ENCODE peak calls at places on chromosomes 2 and 18, in six cellular contexts. One of them, this sample, is unnamed.

GRCh38 chr2:219736196-219736595 is 108.8 kb downstream of the SLC4A3 start:
- DNase-seq in GM23338: peak; percentile 87
- DNase-seq in Panc1: peak; percentile 15
- DNase-seq in HepG2: peak; percentile 51
- DNase-seq in HCT116: peak; percentile 44
- DNase-seq in SK-N-SH: peak; percentile 49
- DNase-seq in this sample: no peak

GRCh38 chr18:32378705-32379104 is 92.0 kb downstream of the GAREM1 start:
- DNase-seq in HepG2: peak; percentile 66
- DNase-seq in GM23338: no peak
- DNase-seq in HCT116: no peak
- DNase-seq in SK-N-SH: no peak
- DNase-seq in Panc1: no peak
- DNase-seq in this sample: no peak

GRCh38 chr2:233217892-233218377 is 33.5 kb upstream of the ATG16L1 start:
- DNase-seq in SK-N-SH: no peak
- DNase-seq in HepG2: no peak
- DNase-seq in Panc1: no peak
- DNase-seq in GM23338: no peak
- DNase-seq in HCT116: no peak
- DNase-seq in this sample: peak; percentile 25

GRCh38 chr2:46935071-46935470 is 19.5 kb upstream of the MCFD2 start:
- DNase-seq in Panc1: no peak
- DNase-seq in SK-N-SH: no peak
- DNase-seq in GM23338: no peak
- DNase-seq in HCT116: no peak
- DNase-seq in HepG2: no peak
- DNase-seq in this sample: no peak

GRCh38 chr2:167134381-167135072 is 246.2 kb downstream of the XIRP2 start:
- DNase-seq in GM23338: no peak
- DNase-seq in HepG2: peak; percentile 12
- DNase-seq in Panc1: peak; percentile 61
- DNase-seq in HCT116: no peak
- DNase-seq in SK-N-SH: no peak
- DNase-seq in this sample: no peak

GRCh38 chr2:217061916-217062315 is 202.1 kb upstream of the TNP1 start:
- DNase-seq in SK-N-SH: no peak
- DNase-seq in Panc1: no peak
- DNase-seq in HepG2: no peak
- DNase-seq in HCT116: no peak
- DNase-seq in GM23338: no peak
- DNase-seq in this sample: no peak

GRCh38 chr18:9348079-9348671 is 13.6 kb downstream of the TWSG1 start:
- DNase-seq in HCT116: no peak
- DNase-seq in SK-N-SH: no peak
- DNase-seq in HepG2: no peak
- DNase-seq in Panc1: no peak
- DNase-seq in GM23338: no peak
- DNase-seq in this sample: no peak

GRCh38 chr2:74425523-74425922 is 4.0 kb downstream of the WDR54 start:
- DNase-seq in SK-N-SH: peak; percentile 8
- DNase-seq in HCT116: no peak
- DNase-seq in HepG2: peak; percentile 68
- DNase-seq in Panc1: no peak
- DNase-seq in GM23338: no peak
- DNase-seq in this sample: no peak

GRCh38 chr18:7370812-7371211 is 139.9 kb downstream of the LRRC30 start:
- DNase-seq in GM23338: no peak
- DNase-seq in HCT116: no peak
- DNase-seq in Panc1: no peak
- DNase-seq in HepG2: no peak
- DNase-seq in SK-N-SH: no peak
- DNase-seq in this sample: no peak

GRCh38 chr2:188364033-188364432 is 72.4 kb downstream of the GULP1 start:
- DNase-seq in HepG2: no peak
- DNase-seq in HCT116: no peak
- DNase-seq in GM23338: no peak
- DNase-seq in Panc1: no peak
- DNase-seq in SK-N-SH: no peak
- DNase-seq in this sample: no peak

GRCh38 chr2:3025261-3025660 is 352.4 kb downstream of the EIPR1 start:
- DNase-seq in HCT116: no peak
- DNase-seq in Panc1: no peak
- DNase-seq in HepG2: no peak
- DNase-seq in GM23338: no peak
- DNase-seq in SK-N-SH: no peak
- DNase-seq in this sample: no peak

GRCh38 chr2:15038373-15039364 is 406.2 kb downstream of the LRATD1 start:
- DNase-seq in HCT116: no peak
- DNase-seq in Panc1: no peak
- DNase-seq in SK-N-SH: no peak
- DNase-seq in GM23338: no peak
- DNase-seq in HepG2: no peak
- DNase-seq in this sample: peak; percentile 25

GRCh38 chr2:99854236-99854852 is 288.0 kb downstream of the AFF3 start:
- DNase-seq in HCT116: no peak
- DNase-seq in GM23338: no peak
- DNase-seq in HepG2: no peak
- DNase-seq in SK-N-SH: no peak
- DNase-seq in Panc1: no peak
- DNase-seq in this sample: no peak

GRCh38 chr2:235381261-235381912 is 112.5 kb upstream of the AGAP1 start:
- DNase-seq in SK-N-SH: no peak
- DNase-seq in HCT116: no peak
- DNase-seq in GM23338: no peak
- DNase-seq in HepG2: no peak
- DNase-seq in Panc1: no peak
- DNase-seq in this sample: no peak

GRCh38 chr2:1856922-1857321 is 112.6 kb upstream of the PXDN start:
- DNase-seq in HepG2: no peak
- DNase-seq in SK-N-SH: no peak
- DNase-seq in Panc1: no peak
- DNase-seq in HCT116: no peak
- DNase-seq in GM23338: no peak
- DNase-seq in this sample: no peak

GRCh38 chr2:64924178-64924934 is 64.8 kb upstream of the SLC1A4 start:
- DNase-seq in HepG2: no peak
- DNase-seq in Panc1: no peak
- DNase-seq in GM23338: no peak
- DNase-seq in HCT116: no peak
- DNase-seq in SK-N-SH: no peak
- DNase-seq in this sample: no peak

DNA sequence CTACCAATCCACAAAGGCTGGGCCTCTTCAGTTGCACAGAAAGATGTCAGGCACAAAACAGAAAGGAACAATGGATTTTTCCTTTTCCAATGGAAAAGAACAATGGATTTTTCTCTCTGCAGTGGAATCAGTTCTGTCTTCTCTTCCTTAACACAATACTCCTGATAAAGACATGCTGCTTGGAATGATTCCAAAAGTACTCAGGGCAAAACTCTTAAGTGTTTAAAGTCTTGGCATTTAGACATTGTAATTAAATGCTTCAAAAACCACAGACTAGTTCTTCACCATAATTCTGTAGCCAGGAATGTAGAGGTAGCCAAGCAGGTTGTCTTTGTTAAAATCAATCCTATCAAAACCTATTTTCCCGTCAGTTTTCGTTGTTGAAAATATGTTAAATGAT is 46.8 kb upstream of the FLACC1 start:
- DNase-seq in HepG2: no peak
- DNase-seq in GM23338: no peak
- DNase-seq in Panc1: no peak
- DNase-seq in HCT116: no peak
- DNase-seq in SK-N-SH: no peak
- DNase-seq in this sample: no peak
- TF ChIP-seq POLR2AphosphoS5 in HepG2: no peak
- TF ChIP-seq POLR2AphosphoS5 in GM23338: no peak
- TF ChIP-seq POLR2AphosphoS5 in Panc1: no peak
- TF ChIP-seq POLR2AphosphoS5 in HCT116: no peak
- TF ChIP-seq POLR2AphosphoS5 in SK-N-SH: peak; percentile 48
- TF ChIP-seq POLR2AphosphoS5 in this sample: no peak

GRCh38 chr2:150997702-150998480 is 263.8 kb downstream of the RBM43 start:
- DNase-seq in GM23338: no peak
- DNase-seq in HCT116: no peak
- DNase-seq in SK-N-SH: peak; percentile 65
- DNase-seq in HepG2: no peak
- DNase-seq in Panc1: no peak
- DNase-seq in this sample: no peak
- TF ChIP-seq REST in GM23338: no peak
- TF ChIP-seq REST in HCT116: no peak
- TF ChIP-seq REST in SK-N-SH: no peak
- TF ChIP-seq REST in HepG2: no peak
- TF ChIP-seq REST in Panc1: no peak
- TF ChIP-seq REST in this sample: no peak

GRCh38 chr2:12918841-12919445 is 202.2 kb downstream of the TRIB2 start:
- DNase-seq in GM23338: no peak
- DNase-seq in SK-N-SH: no peak
- DNase-seq in HepG2: no peak
- DNase-seq in HCT116: no peak
- DNase-seq in Panc1: no peak
- DNase-seq in this sample: no peak
- TF ChIP-seq POLR2AphosphoS5 in GM23338: no peak
- TF ChIP-seq POLR2AphosphoS5 in SK-N-SH: no peak
- TF ChIP-seq POLR2AphosphoS5 in HepG2: no peak
- TF ChIP-seq POLR2AphosphoS5 in HCT116: no peak
- TF ChIP-seq POLR2AphosphoS5 in Panc1: no peak
- TF ChIP-seq POLR2AphosphoS5 in this sample: no peak

DNA sequence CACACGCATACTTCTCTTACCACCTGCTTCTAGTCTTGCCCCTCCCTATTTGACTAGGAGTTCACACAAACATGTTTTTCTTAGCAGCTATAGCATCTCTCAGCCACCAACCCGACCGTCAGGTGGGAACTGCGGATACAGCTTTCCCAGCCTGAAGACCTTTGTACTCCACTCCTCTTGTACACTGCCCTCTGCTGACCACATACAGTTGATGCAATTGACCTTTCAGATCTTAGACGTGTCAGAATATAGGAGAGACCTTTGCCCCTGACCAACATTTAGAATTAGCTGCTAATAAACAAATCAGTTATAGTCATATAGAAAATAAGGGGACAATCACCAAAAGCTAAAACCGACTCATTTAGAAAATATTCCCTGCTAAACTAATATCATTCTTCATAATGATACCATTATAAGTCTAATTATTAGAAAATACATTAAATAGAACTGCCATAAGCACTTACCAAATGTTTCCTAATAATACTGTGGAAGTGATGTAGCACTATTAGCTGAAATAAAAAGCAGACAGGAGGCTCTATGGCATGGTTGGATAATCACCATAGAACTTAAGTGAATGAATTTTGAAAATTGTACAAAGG is 208.4 kb downstream of the RAD51AP2 start:
- DNase-seq in GM23338: peak; percentile 94
- DNase-seq in Panc1: peak; percentile 20
- DNase-seq in HCT116: peak; percentile 63
- DNase-seq in SK-N-SH: peak; percentile 72
- DNase-seq in HepG2: peak; percentile 86
- DNase-seq in this sample: peak; percentile 22
- TF ChIP-seq REST in GM23338: no peak
- TF ChIP-seq REST in Panc1: no peak
- TF ChIP-seq REST in HCT116: no peak
- TF ChIP-seq REST in SK-N-SH: no peak
- TF ChIP-seq REST in HepG2: no peak
- TF ChIP-seq REST in this sample: no peak

DNA sequence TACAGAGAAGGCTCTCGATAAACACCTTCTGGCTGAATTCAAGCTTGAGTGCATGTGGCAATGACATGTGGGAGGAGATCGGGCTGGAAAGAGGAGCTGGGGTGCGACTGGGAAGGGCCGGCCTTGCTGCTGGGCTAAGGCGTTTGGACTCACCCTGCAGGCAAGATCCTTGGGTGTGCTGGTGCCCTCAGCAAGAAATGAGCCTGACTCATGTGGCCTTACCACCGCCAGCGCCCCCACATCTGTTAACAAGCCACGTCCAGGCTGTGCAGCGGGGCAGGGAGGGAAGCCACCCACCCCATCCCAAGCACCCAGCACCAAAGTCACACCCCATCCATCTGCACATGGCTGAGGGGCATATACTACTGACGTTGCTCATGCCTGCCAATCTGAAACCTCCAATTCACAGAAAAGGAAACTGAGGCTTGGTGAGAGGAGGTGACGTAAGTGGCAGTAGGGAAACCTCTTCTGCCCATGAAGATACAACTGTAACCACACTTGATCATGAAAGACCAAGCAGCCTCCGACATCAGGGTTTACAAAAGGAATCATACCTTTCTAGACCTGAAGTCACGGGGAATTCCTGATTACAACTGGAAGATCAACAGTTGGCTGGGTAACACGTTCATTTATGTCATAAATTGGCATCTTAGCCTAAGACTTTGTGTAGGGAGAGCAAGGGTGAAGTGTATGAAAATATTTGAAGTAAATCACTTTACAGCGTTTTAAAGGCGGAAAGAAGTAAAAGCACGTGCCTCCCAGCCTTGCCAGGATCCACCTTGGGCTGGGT is 1.1 kb downstream of the HS1BP3 start:
- DNase-seq in HepG2: no peak
- DNase-seq in HCT116: no peak
- DNase-seq in Panc1: no peak
- DNase-seq in SK-N-SH: no peak
- DNase-seq in GM23338: no peak
- DNase-seq in this sample: no peak
- TF ChIP-seq POLR2AphosphoS5 in HepG2: no peak
- TF ChIP-seq POLR2AphosphoS5 in HCT116: no peak
- TF ChIP-seq POLR2AphosphoS5 in Panc1: no peak
- TF ChIP-seq POLR2AphosphoS5 in SK-N-SH: no peak
- TF ChIP-seq POLR2AphosphoS5 in GM23338: no peak
- TF ChIP-seq POLR2AphosphoS5 in this sample: no peak

DNA sequence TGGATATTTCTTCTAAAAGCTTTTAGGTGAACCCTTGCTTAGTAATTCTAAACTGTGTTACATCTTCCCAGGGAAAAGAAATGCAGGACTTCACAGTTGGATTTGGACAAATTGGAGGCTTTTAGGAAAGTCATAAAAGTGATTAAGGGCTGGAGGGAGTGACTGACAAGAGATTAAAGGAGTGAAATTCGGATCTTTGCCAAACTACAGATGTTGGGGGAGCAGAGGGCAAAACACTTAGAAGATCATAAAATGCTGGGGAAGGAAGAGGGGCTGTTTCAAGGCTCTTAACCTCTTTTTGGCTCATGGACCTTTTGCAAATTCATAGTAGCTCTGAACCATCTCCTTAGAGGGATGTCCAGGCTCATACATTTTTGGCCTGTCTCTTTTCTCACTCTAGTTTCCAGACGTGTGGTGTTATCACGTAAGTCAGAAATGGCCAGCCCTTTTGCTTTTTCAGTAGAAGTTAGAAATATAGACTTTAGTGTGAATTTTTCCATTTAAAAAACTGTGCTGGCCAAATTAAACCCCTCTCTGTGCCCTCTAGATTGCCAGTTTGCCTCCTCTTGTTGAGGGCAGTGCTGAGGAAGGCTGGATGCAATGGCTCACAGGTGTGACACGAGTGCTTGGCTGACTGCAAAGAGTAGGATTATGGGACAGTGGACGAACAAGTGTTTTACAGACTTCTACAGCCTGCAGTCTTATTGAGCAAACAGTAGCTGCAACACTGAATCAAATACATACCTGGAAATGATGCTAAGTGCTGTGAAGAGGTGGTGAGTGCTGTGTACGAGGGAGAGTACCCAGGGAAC is 109.9 kb downstream of the LYPD6B start:
- DNase-seq in HCT116: no peak
- DNase-seq in GM23338: no peak
- DNase-seq in HepG2: no peak
- DNase-seq in SK-N-SH: no peak
- DNase-seq in Panc1: no peak
- DNase-seq in this sample: no peak
- TF ChIP-seq REST in HCT116: no peak
- TF ChIP-seq REST in GM23338: no peak
- TF ChIP-seq REST in HepG2: no peak
- TF ChIP-seq REST in SK-N-SH: no peak
- TF ChIP-seq REST in Panc1: no peak
- TF ChIP-seq REST in this sample: no peak

This sample was measured in HL-60.